ENCODE peak calls at places on chromosomes 7 and 10, in seven cellular contexts. One of them, this sample, is unnamed.

GRCh38 chr7:100547872-100548271 is 8.9 kb downstream of the AGFG2 start:
- DNase-seq in right cardiac atrium: no peak
- DNase-seq in GM23338: no peak
- DNase-seq in fibroblast of the aortic adventitia: peak; percentile 63
- DNase-seq in brain microvascular endothelial cell: no peak
- DNase-seq in fibroblast of lung: peak; percentile 16
- DNase-seq in IMR-90: no peak
- DNase-seq in this sample: no peak

GRCh38 chr10:17836917-17837316 is 27.8 kb downstream of the MRC1 start:
- DNase-seq in IMR-90: peak; percentile 62
- DNase-seq in fibroblast of the aortic adventitia: peak; percentile 88
- DNase-seq in fibroblast of lung: peak; percentile 83
- DNase-seq in brain microvascular endothelial cell: peak; percentile 69
- DNase-seq in GM23338: peak; percentile 50
- DNase-seq in right cardiac atrium: peak; percentile 47
- DNase-seq in this sample: no peak

GRCh38 chr10:103554488-103555320 is 61.2 kb downstream of the NEURL1 start:
- DNase-seq in GM23338: peak; percentile 83
- DNase-seq in fibroblast of lung: peak; percentile 64
- DNase-seq in IMR-90: peak; percentile 80
- DNase-seq in brain microvascular endothelial cell: peak; percentile 31
- DNase-seq in fibroblast of the aortic adventitia: peak; percentile 63
- DNase-seq in right cardiac atrium: peak; percentile 83
- DNase-seq in this sample: peak; percentile 67

GRCh38 chr10:89861584-89862287 is 160.3 kb downstream of the KIF20B start:
- DNase-seq in fibroblast of lung: peak; percentile 88
- DNase-seq in fibroblast of the aortic adventitia: peak; percentile 42
- DNase-seq in GM23338: no peak
- DNase-seq in right cardiac atrium: no peak
- DNase-seq in IMR-90: peak; percentile 42
- DNase-seq in brain microvascular endothelial cell: peak; percentile 45
- DNase-seq in this sample: no peak

GRCh38 chr7:93715234-93715633 is 140.7 kb upstream of the CALCR start:
- DNase-seq in GM23338: peak; percentile 77
- DNase-seq in fibroblast of lung: peak; percentile 43
- DNase-seq in brain microvascular endothelial cell: peak; percentile 53
- DNase-seq in IMR-90: peak; percentile 39
- DNase-seq in fibroblast of the aortic adventitia: peak; percentile 64
- DNase-seq in right cardiac atrium: peak; percentile 78
- DNase-seq in this sample: peak; percentile 61

GRCh38 chr10:12067336-12067735 is 1.4 kb upstream of the DHTKD1 start:
- DNase-seq in right cardiac atrium: no peak
- DNase-seq in fibroblast of the aortic adventitia: peak; percentile 70
- DNase-seq in fibroblast of lung: peak; percentile 95
- DNase-seq in brain microvascular endothelial cell: peak; percentile 69
- DNase-seq in GM23338: no peak
- DNase-seq in IMR-90: peak; percentile 93
- DNase-seq in this sample: no peak

GRCh38 chr10:66782776-66783175 is 143.1 kb upstream of the LRRTM3 start:
- DNase-seq in brain microvascular endothelial cell: no peak
- DNase-seq in right cardiac atrium: no peak
- DNase-seq in fibroblast of the aortic adventitia: no peak
- DNase-seq in GM23338: no peak
- DNase-seq in IMR-90: peak; percentile 25
- DNase-seq in fibroblast of lung: peak; percentile 52
- DNase-seq in this sample: no peak

GRCh38 chr10:110641256-110641655 is 2.9 kb upstream of the RBM20 start:
- DNase-seq in right cardiac atrium: peak; percentile 75
- DNase-seq in GM23338: peak; percentile 91
- DNase-seq in fibroblast of lung: peak; percentile 71
- DNase-seq in IMR-90: peak; percentile 37
- DNase-seq in fibroblast of the aortic adventitia: no peak
- DNase-seq in brain microvascular endothelial cell: peak; percentile 51
- DNase-seq in this sample: peak; percentile 41

GRCh38 chr7:25995893-25996529 is 156.0 kb upstream of the NFE2L3 start:
- DNase-seq in IMR-90: no peak
- DNase-seq in brain microvascular endothelial cell: no peak
- DNase-seq in fibroblast of lung: no peak
- DNase-seq in right cardiac atrium: no peak
- DNase-seq in GM23338: peak; percentile 24
- DNase-seq in fibroblast of the aortic adventitia: no peak
- DNase-seq in this sample: no peak

GRCh38 chr10:93911865-93912264 is 18.1 kb downstream of the SLC35G1 start:
- DNase-seq in GM23338: no peak
- DNase-seq in right cardiac atrium: no peak
- DNase-seq in brain microvascular endothelial cell: no peak
- DNase-seq in fibroblast of lung: no peak
- DNase-seq in fibroblast of the aortic adventitia: no peak
- DNase-seq in IMR-90: no peak
- DNase-seq in this sample: no peak

GRCh38 chr10:99540339-99540672 is 7.6 kb downstream of the NKX2-3 start:
- DNase-seq in IMR-90: no peak
- DNase-seq in fibroblast of lung: no peak
- DNase-seq in fibroblast of the aortic adventitia: no peak
- DNase-seq in right cardiac atrium: no peak
- DNase-seq in GM23338: peak; percentile 41
- DNase-seq in brain microvascular endothelial cell: no peak
- DNase-seq in this sample: no peak

GRCh38 chr10:28721318-28721717 is 44.0 kb downstream of the BAMBI start:
- DNase-seq in IMR-90: no peak
- DNase-seq in fibroblast of lung: no peak
- DNase-seq in brain microvascular endothelial cell: no peak
- DNase-seq in right cardiac atrium: no peak
- DNase-seq in fibroblast of the aortic adventitia: no peak
- DNase-seq in GM23338: no peak
- DNase-seq in this sample: no peak

GRCh38 chr10:4688620-4689019 is 137.4 kb upstream of the AKR1E2 start:
- DNase-seq in IMR-90: no peak
- DNase-seq in right cardiac atrium: no peak
- DNase-seq in fibroblast of lung: no peak
- DNase-seq in GM23338: no peak
- DNase-seq in fibroblast of the aortic adventitia: no peak
- DNase-seq in brain microvascular endothelial cell: no peak
- DNase-seq in this sample: no peak

GRCh38 chr10:112906945-112907344 is 43.1 kb upstream of the TCF7L2 start:
- DNase-seq in fibroblast of lung: no peak
- DNase-seq in right cardiac atrium: no peak
- DNase-seq in brain microvascular endothelial cell: no peak
- DNase-seq in IMR-90: no peak
- DNase-seq in fibroblast of the aortic adventitia: no peak
- DNase-seq in GM23338: no peak
- DNase-seq in this sample: no peak

GRCh38 chr10:80541144-80541750 is 3.5 kb downstream of the SH2D4B start:
- DNase-seq in GM23338: no peak
- DNase-seq in right cardiac atrium: no peak
- DNase-seq in IMR-90: no peak
- DNase-seq in fibroblast of lung: no peak
- DNase-seq in fibroblast of the aortic adventitia: no peak
- DNase-seq in brain microvascular endothelial cell: no peak
- DNase-seq in this sample: no peak

GRCh38 chr7:27179503-27180430 is 5.3 kb downstream of the HOXA11 start:
- DNase-seq in GM23338: peak; percentile 89
- DNase-seq in right cardiac atrium: peak; percentile 82
- DNase-seq in fibroblast of lung: peak; percentile 23
- DNase-seq in IMR-90: peak; percentile 45
- DNase-seq in brain microvascular endothelial cell: no peak
- DNase-seq in fibroblast of the aortic adventitia: peak; percentile 52
- DNase-seq in this sample: peak; percentile 72

GRCh38 chr7:130925136-130925794 is 191.3 kb upstream of the KLF14 start:
- DNase-seq in fibroblast of lung: no peak
- DNase-seq in fibroblast of the aortic adventitia: no peak
- DNase-seq in right cardiac atrium: no peak
- DNase-seq in brain microvascular endothelial cell: no peak
- DNase-seq in IMR-90: no peak
- DNase-seq in GM23338: no peak
- DNase-seq in this sample: no peak

GRCh38 chr7:157907998-157908782 is 571.4 kb downstream of the DNAJB6 start:
- DNase-seq in right cardiac atrium: no peak
- DNase-seq in fibroblast of lung: peak; percentile 4
- DNase-seq in IMR-90: no peak
- DNase-seq in brain microvascular endothelial cell: no peak
- DNase-seq in fibroblast of the aortic adventitia: no peak
- DNase-seq in GM23338: no peak
- DNase-seq in this sample: no peak

GRCh38 chr10:78640981-78641646 is 427.7 kb upstream of the ZMIZ1 start:
- DNase-seq in right cardiac atrium: no peak
- DNase-seq in IMR-90: no peak
- DNase-seq in fibroblast of the aortic adventitia: peak; percentile 27
- DNase-seq in GM23338: no peak
- DNase-seq in brain microvascular endothelial cell: no peak
- DNase-seq in fibroblast of lung: peak; percentile 65
- DNase-seq in this sample: peak; percentile 71

GRCh38 chr10:26839966-26840627 is 20.7 kb downstream of the ABI1 start:
- DNase-seq in IMR-90: peak; percentile 74
- DNase-seq in fibroblast of lung: peak; percentile 66
- DNase-seq in GM23338: peak; percentile 49
- DNase-seq in right cardiac atrium: no peak
- DNase-seq in fibroblast of the aortic adventitia: peak; percentile 47
- DNase-seq in brain microvascular endothelial cell: no peak
- DNase-seq in this sample: no peak

GRCh38 chr7:133274265-133274664 is 21.4 kb downstream of the EXOC4 start:
- DNase-seq in GM23338: no peak
- DNase-seq in brain microvascular endothelial cell: no peak
- DNase-seq in IMR-90: no peak
- DNase-seq in fibroblast of the aortic adventitia: no peak
- DNase-seq in fibroblast of lung: no peak
- DNase-seq in right cardiac atrium: no peak
- DNase-seq in this sample: no peak

GRCh38 chr7:106166651-106167342 is 54.7 kb upstream of the SYPL1 start:
- DNase-seq in IMR-90: peak; percentile 83
- DNase-seq in fibroblast of the aortic adventitia: peak; percentile 91
- DNase-seq in right cardiac atrium: no peak
- DNase-seq in fibroblast of lung: peak; percentile 73
- DNase-seq in brain microvascular endothelial cell: peak; percentile 75
- DNase-seq in GM23338: peak; percentile 88
- DNase-seq in this sample: no peak

GRCh38 chr7:157500171-157500960 is 163.6 kb downstream of the DNAJB6 start:
- DNase-seq in brain microvascular endothelial cell: no peak
- DNase-seq in right cardiac atrium: no peak
- DNase-seq in GM23338: peak; percentile 32
- DNase-seq in fibroblast of lung: no peak
- DNase-seq in fibroblast of the aortic adventitia: no peak
- DNase-seq in IMR-90: no peak
- DNase-seq in this sample: peak; percentile 18

GRCh38 chr7:107025449-107026103 is 18.9 kb upstream of the PRKAR2B start:
- DNase-seq in fibroblast of the aortic adventitia: no peak
- DNase-seq in right cardiac atrium: no peak
- DNase-seq in IMR-90: peak; percentile 10
- DNase-seq in brain microvascular endothelial cell: no peak
- DNase-seq in fibroblast of lung: peak; percentile 55
- DNase-seq in GM23338: no peak
- DNase-seq in this sample: no peak

GRCh38 chr7:5528071-5528814 is 104.6 kb upstream of the TNRC18 start:
- DNase-seq in GM23338: no peak
- DNase-seq in IMR-90: peak; percentile 36
- DNase-seq in fibroblast of the aortic adventitia: peak; percentile 55
- DNase-seq in brain microvascular endothelial cell: no peak
- DNase-seq in right cardiac atrium: peak; percentile 69
- DNase-seq in fibroblast of lung: no peak
- DNase-seq in this sample: no peak

GRCh38 chr7:104327963-104328307 is 468 bp upstream of the LHFPL3 start:
- DNase-seq in GM23338: peak; percentile 52
- DNase-seq in brain microvascular endothelial cell: no peak
- DNase-seq in fibroblast of lung: no peak
- DNase-seq in fibroblast of the aortic adventitia: no peak
- DNase-seq in right cardiac atrium: no peak
- DNase-seq in IMR-90: no peak
- DNase-seq in this sample: no peak
- H3K4me3 ChIP-seq in GM23338: peak overlapping the region; percentile 82
- H3K4me3 ChIP-seq in brain microvascular endothelial cell: no peak overlapping the region
- H3K4me3 ChIP-seq in fibroblast of lung: no peak overlapping the region
- H3K4me3 ChIP-seq in fibroblast of the aortic adventitia: no peak overlapping the region
- H3K4me3 ChIP-seq in right cardiac atrium: no peak overlapping the region
- H3K4me3 ChIP-seq in IMR-90: no peak overlapping the region
- H3K4me3 ChIP-seq in this sample: no peak overlapping the region

DNA sequence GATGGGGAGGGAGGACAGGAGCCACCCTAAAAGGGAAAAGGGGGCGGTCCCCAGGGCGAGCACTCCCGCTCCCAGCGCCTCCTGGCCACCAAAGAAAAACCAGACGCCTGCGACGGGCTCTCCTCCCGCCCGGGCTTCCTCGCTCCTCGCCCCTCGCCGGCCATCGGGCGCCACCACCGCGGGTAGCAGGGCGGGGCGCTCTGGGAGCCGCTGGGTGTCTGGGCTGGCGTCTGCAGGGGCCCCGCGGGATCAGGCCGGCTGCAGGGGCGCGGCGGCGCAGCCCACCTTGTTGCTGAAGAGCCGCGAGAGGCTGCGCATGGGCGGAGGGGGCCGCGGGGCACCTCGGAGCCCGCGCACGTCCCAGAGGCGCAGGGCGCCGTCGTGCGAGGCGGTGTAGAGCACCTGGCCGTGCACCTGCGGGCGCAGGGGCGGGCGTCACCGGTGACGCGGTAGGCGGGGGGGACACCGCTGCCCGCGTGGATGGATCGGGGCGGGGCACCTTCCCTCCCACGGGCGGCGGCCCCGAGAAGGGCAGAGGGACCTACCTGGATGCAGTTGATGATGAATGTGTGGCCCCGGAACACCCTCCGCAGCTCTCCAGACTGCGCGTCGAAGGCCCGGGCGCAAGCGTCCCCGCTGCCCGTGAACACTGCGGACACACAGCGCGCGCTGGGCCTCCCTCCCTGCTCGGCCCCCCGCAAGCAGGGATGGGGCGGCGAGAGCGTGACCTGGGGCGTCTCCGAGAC is 28.3 kb downstream of the WDR86 start:
- DNase-seq in fibroblast of the aortic adventitia: no peak
- DNase-seq in IMR-90: no peak
- DNase-seq in fibroblast of lung: no peak
- DNase-seq in GM23338: peak; percentile 85
- DNase-seq in brain microvascular endothelial cell: no peak
- DNase-seq in right cardiac atrium: no peak
- DNase-seq in this sample: no peak
- H3K4me3 ChIP-seq in fibroblast of the aortic adventitia: no peak overlapping the region
- H3K4me3 ChIP-seq in IMR-90: no peak overlapping the region
- H3K4me3 ChIP-seq in fibroblast of lung: no peak overlapping the region
- H3K4me3 ChIP-seq in GM23338: peak overlapping the region; percentile 66
- H3K4me3 ChIP-seq in brain microvascular endothelial cell: no peak overlapping the region
- H3K4me3 ChIP-seq in right cardiac atrium: peak overlapping the region; percentile 6
- H3K4me3 ChIP-seq in this sample: peak overlapping the region; percentile 46

DNA sequence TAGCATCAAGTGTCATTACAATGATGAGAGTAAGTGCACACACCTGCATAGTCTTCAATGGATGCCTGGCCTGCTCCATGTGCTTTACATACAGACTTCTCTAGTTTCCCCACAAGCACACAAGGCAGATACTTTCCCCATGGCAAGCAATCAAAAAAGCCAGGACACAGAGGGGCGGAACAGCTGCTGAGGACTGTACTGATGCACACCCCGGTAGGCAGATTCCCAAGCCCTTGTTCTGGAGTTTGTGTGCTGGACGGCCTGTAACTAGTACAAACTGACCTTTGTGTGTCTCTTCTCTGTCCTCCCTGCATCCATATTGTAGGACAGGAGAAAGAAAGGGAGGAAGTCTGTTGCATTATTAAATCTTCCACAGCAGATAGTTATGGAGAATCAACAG is 25.8 kb downstream of the UBE2D4 start:
- DNase-seq in GM23338: no peak
- DNase-seq in brain microvascular endothelial cell: no peak
- DNase-seq in fibroblast of the aortic adventitia: no peak
- DNase-seq in IMR-90: no peak
- DNase-seq in right cardiac atrium: no peak
- DNase-seq in fibroblast of lung: no peak
- DNase-seq in this sample: no peak
- H3K4me3 ChIP-seq in GM23338: no peak overlapping the region
- H3K4me3 ChIP-seq in brain microvascular endothelial cell: no peak overlapping the region
- H3K4me3 ChIP-seq in fibroblast of the aortic adventitia: no peak overlapping the region
- H3K4me3 ChIP-seq in IMR-90: no peak overlapping the region
- H3K4me3 ChIP-seq in right cardiac atrium: no peak overlapping the region
- H3K4me3 ChIP-seq in fibroblast of lung: no peak overlapping the region
- H3K4me3 ChIP-seq in this sample: no peak overlapping the region

GRCh38 chr7:45434404-45434803 is 139.8 kb upstream of the ADCY1 start:
- DNase-seq in GM23338: no peak
- DNase-seq in right cardiac atrium: no peak
- DNase-seq in brain microvascular endothelial cell: no peak
- DNase-seq in fibroblast of lung: no peak
- DNase-seq in IMR-90: no peak
- DNase-seq in fibroblast of the aortic adventitia: no peak
- DNase-seq in this sample: no peak
- H3K4me3 ChIP-seq in GM23338: no peak overlapping the region
- H3K4me3 ChIP-seq in right cardiac atrium: no peak overlapping the region
- H3K4me3 ChIP-seq in brain microvascular endothelial cell: no peak overlapping the region
- H3K4me3 ChIP-seq in fibroblast of lung: no peak overlapping the region
- H3K4me3 ChIP-seq in IMR-90: no peak overlapping the region
- H3K4me3 ChIP-seq in fibroblast of the aortic adventitia: no peak overlapping the region
- H3K4me3 ChIP-seq in this sample: no peak overlapping the region

This sample was measured in psoas muscle.